ENCODE peak calls at places on chromosomes 2 and 18, in four cellular contexts. W is cardiac fibroblast, A is GM23338, T is GM12865. Q is an unnamed sample.

GRCh38 chr2:207467716-207468347 is 61.9 kb upstream of the CREB1 start:
- DNase-seq in W (peak; percentile 65), T (peak; percentile 71), A (no peak), Q (peak; percentile 64)

GRCh38 chr2:127901339-127902072 is 15.8 kb upstream of the AMMECR1L start:
- DNase-seq in A (no peak), W (peak; percentile 75), T (no peak), Q (no peak)

GRCh38 chr2:72173640-72174321 is 26.1 kb upstream of the CYP26B1 start:
- DNase-seq in W (peak; percentile 64), A (peak; percentile 15), T (no peak), Q (no peak)

GRCh38 chr18:7490104-7490503 is 77.0 kb upstream of the PTPRM start:
- DNase-seq in W (no peak), T (no peak), A (no peak), Q (no peak)

GRCh38 chr2:237282568-237283128 is 131.3 kb downstream of the COL6A3 start:
- DNase-seq in A (no peak), W (no peak), T (no peak), Q (peak; percentile 30)

GRCh38 chr2:65366595-65367125 is 65.7 kb downstream of the SPRED2 start:
- DNase-seq in A (no peak), W (peak; percentile 90), T (peak; percentile 84), Q (peak; percentile 98)

GRCh38 chr2:10408649-10409579 is 39.2 kb downstream of the ODC1 start:
- DNase-seq in T (peak; percentile 90), A (peak; percentile 91), W (peak; percentile 71), Q (peak; percentile 87)

GRCh38 chr2:85263591-85263990 is 64.2 kb downstream of the TGOLN2 start:
- DNase-seq in A (no peak), T (no peak), W (no peak), Q (no peak)

GRCh38 chr2:169106125-169106524 is 36.8 kb downstream of the DHRS9 start:
- DNase-seq in W (no peak), T (no peak), A (no peak), Q (no peak)

GRCh38 chr18:77444385-77444784 is 194.7 kb downstream of the GALR1 start:
- DNase-seq in W (no peak), A (no peak), T (no peak), Q (no peak)

GRCh38 chr2:192070099-192070498 is 124.6 kb downstream of the TMEFF2 start:
- DNase-seq in W (peak; percentile 15), A (no peak), T (no peak), Q (no peak)

GRCh38 chr2:215966951-215967350 is 46.4 kb downstream of the MREG start:
- DNase-seq in A (no peak), W (no peak), T (no peak), Q (peak; percentile 90)

GRCh38 chr18:53153281-53153680 is 813.3 kb downstream of the DCC start:
- DNase-seq in A (peak; percentile 65), T (peak; percentile 23), W (peak; percentile 1), Q (no peak)

GRCh38 chr18:48940854-48941531 is 9.8 kb downstream of the SMAD7 start:
- DNase-seq in T (peak; percentile 82), W (no peak), A (no peak), Q (no peak)

GRCh38 chr2:133561045-133561852 is 7.0 kb downstream of the NCKAP5 start:
- DNase-seq in T (peak; percentile 46), W (peak; percentile 81), A (peak; percentile 77), Q (peak; percentile 73)

GRCh38 chr2:195818521-195818920 is 161.5 kb downstream of the SLC39A10 start:
- DNase-seq in T (no peak), W (no peak), A (no peak), Q (no peak)

GRCh38 chr2:29025711-29026110 is 44.6 kb downstream of the TOGARAM2 start:
- DNase-seq in W (no peak), T (no peak), A (no peak), Q (no peak)

GRCh38 chr2:240449764-240450531 is 14.5 kb downstream of the GPC1 start:
- DNase-seq in A (no peak), W (no peak), T (no peak), Q (peak; percentile 94)

GRCh38 chr2:219309278-219309677 is at the start of gene PTPRN:
- DNase-seq in A (peak; percentile 96), T (no peak), W (peak; percentile 54), Q (no peak)

GRCh38 chr2:12847694-12848093 is 131.0 kb downstream of the TRIB2 start:
- DNase-seq in T (no peak), W (no peak), A (no peak), Q (no peak)

GRCh38 chr2:109318150-109318948 is 189.3 kb downstream of the SH3RF3 start:
- DNase-seq in T (no peak), W (peak; percentile 94), A (no peak), Q (peak; percentile 44)

GRCh38 chr2:206873426-206873825 is 65.9 kb upstream of the CPO start:
- DNase-seq in W (peak; percentile 14), T (no peak), A (no peak), Q (no peak)

GRCh38 chr2:70161069-70161534 is 29.7 kb downstream of the C2orf42 start:
- DNase-seq in A (peak; percentile 41), T (peak; percentile 94), W (no peak), Q (peak; percentile 78)

GRCh38 chr2:132909427-132909826 is 239.4 kb upstream of the LYPD1 start:
- DNase-seq in T (no peak), W (no peak), A (no peak), Q (peak; percentile 1)

GRCh38 chr18:79625195-79625923 is 54.2 kb upstream of the CTDP1 start:
- DNase-seq in A (no peak), W (no peak), T (peak; percentile 63), Q (peak; percentile 4)

GRCh38 chr18:55869965-55870585 is 282.1 kb upstream of the TCF4 start:
- DNase-seq in A (no peak), W (peak; percentile 43), T (no peak), Q (peak; percentile 49)

GRCh38 chr2:72780483-72780882 is 45.4 kb downstream of the EXOC6B start:
- DNase-seq in W (peak; percentile 91), A (no peak), T (no peak), Q (peak; percentile 70)

GRCh38 chr18:28158083-28158581 is 18.8 kb downstream of the CDH2 start:
- DNase-seq in W (peak; percentile 87), T (no peak), A (no peak), Q (no peak)

GRCh38 chr18:10544093-10544748 is 18.4 kb downstream of the NAPG start:
- DNase-seq in T (no peak), A (peak; percentile 52), W (no peak), Q (no peak)

GRCh38 chr2:120831891-120832290 is 96.2 kb downstream of the GLI2 start:
- DNase-seq in T (no peak), W (no peak), A (no peak), Q (no peak)

GRCh38 chr2:160928854-160929301 is 231.3 kb upstream of the TANK start:
- DNase-seq in W (peak; percentile 91), T (no peak), A (no peak), Q (no peak)

GRCh38 chr2:158973111-158973510 is 4.7 kb downstream of the TANC1 start:
- DNase-seq in A (no peak), T (no peak), W (no peak), Q (peak; percentile 88)

GRCh38 chr2:63871864-63872263 is 30.2 kb downstream of the UGP2 start:
- DNase-seq in W (no peak), T (no peak), A (no peak), Q (no peak)

GRCh38 chr18:45505497-45506206 is 109.6 kb upstream of the SLC14A2 start:
- DNase-seq in A (no peak), T (no peak), W (peak; percentile 29), Q (no peak)

GRCh38 chr2:237235383-237236095 is 149.8 kb downstream of the COPS8 start:
- DNase-seq in T (no peak), W (peak; percentile 95), A (no peak), Q (no peak)

GRCh38 chr2:101771226-101771906 is 73.9 kb downstream of the MAP4K4 start:
- DNase-seq in W (no peak), A (no peak), T (no peak), Q (no peak)

DNA sequence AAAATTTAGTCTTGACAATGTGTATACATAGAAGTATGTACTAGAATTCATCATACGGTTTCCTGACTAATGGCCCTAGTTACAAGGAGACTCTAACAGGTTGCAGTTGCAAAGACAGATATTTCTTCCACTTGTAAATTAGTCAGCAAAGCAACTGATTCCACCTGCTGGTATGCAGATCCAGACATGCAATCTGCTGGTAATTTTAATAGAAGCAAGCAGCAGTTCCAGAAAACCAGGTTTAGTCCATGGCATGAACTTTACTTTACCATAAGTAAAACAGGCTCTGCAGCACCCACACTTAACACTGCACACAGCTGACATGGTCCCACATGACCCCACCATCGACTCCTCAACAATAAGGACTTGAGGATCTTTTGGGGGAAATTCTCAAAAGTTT is 110.9 kb upstream of the SP3 start:
- DNase-seq in W (no peak), T (no peak), A (no peak), Q (peak; percentile 89)
- TF ChIP-seq CTCF in W (no peak), T (no peak), A (no peak), Q (peak; percentile 58)

GRCh38 chr2:45606801-45607200 is 4.3 kb downstream of the SRBD1 start:
- DNase-seq in A (no peak), T (no peak), W (no peak), Q (no peak)
- H3K4me3 ChIP-seq in A (no peak overlapping the region), T (no peak overlapping the region), W (no peak overlapping the region), Q (no peak overlapping the region)

GRCh38 chr2:189762551-189763298 is at the start of gene OSGEPL1:
- DNase-seq in W (peak; percentile 90), T (peak; percentile 96), A (peak; percentile 98), Q (peak; percentile 96)
- TF ChIP-seq CTCF in W (peak; percentile 60), T (peak; percentile 58), A (peak; percentile 69), Q (peak; percentile 59)

GRCh38 chr2:115160523-115161521 is 718.4 kb downstream of the DPP10 start:
- DNase-seq in W (no peak), T (no peak), A (peak; percentile 80), Q (no peak)
- H3K4me3 ChIP-seq in W (no peak overlapping the region), T (no peak overlapping the region), A (peak overlapping the region; percentile 79), Q (no peak overlapping the region)

GRCh38 chr2:15860760-15861159 is 79.6 kb upstream of the MYCN start:
- DNase-seq in T (no peak), A (peak; percentile 50), W (no peak), Q (no peak)
- TF ChIP-seq CTCF in T (peak; percentile 14), A (peak; percentile 71), W (no peak), Q (peak; percentile 9)

GRCh38 chr2:117820444-117820843 is 6.0 kb downstream of the DDX18 start:
- DNase-seq in A (no peak), W (no peak), T (no peak), Q (no peak)

GRCh38 chr2:117818921-117819320 is 4.4 kb downstream of the DDX18 start:
- DNase-seq in T (no peak), W (no peak), A (no peak), Q (no peak)

GRCh38 chr2:117812443-117812842 is 2.0 kb upstream of the DDX18 start:
- DNase-seq in W (no peak), A (peak; percentile 50), T (no peak), Q (no peak)

GRCh38 chr2:117814417-117815264 is at the start of gene DDX18:
- DNase-seq in W (peak; percentile 99), T (peak; percentile 98), A (peak; percentile 100), Q (peak; percentile 98)

DNA sequence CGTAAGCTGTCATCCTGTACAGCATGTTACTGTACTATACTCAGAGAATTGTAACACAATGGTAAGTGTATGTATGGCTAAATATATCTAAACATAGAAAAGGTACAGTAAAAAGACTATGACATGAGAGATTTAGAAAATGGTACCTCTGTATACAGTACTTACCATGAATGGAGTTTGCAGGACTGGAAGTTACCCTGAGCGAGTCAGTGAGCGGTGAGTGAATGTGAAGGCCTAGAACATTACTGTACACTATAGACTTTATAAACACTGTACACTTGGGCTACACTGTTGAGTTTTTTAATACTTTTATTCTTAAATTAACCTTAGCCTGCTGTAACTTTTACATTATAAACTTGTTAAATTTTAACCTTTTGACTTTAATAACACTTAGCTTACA is 1.5 kb downstream of the DDX18 start:
- DNase-seq in T (no peak), A (no peak), W (peak; percentile 4), Q (peak; percentile 16)
- H3K4me3 ChIP-seq in T (peak overlapping the region; percentile 67), A (peak overlapping the region; percentile 88), W (no peak overlapping the region), Q (peak overlapping the region; percentile 98)

GRCh38 chr18:50340078-50340477 is 34.8 kb upstream of the SKA1 start:
- DNase-seq in W (no peak), A (peak; percentile 82), T (no peak), Q (no peak)
- TF ChIP-seq CTCF in W (no peak), A (peak; percentile 66), T (peak; percentile 20), Q (no peak)